ENCODE peak calls at places on chromosome X, in five cellular contexts. C, R, Z, X and L are unnamed samples. For H3K27me3 and H3K36me3, the result is how much of the 10 kb centered on the place peaks cover.

GRCh38 chrX:107857815-107858214 is 32.1 kb downstream of the MID2 start:
- DNase-seq in C (no peak), R (no peak), Z (no peak), X (no peak), L (no peak)

GRCh38 chrX:53831662-53832635 is 145.4 kb upstream of the HUWE1 start:
- DNase-seq in C (peak), R (peak), Z (peak), X (no peak), L (peak)

GRCh38 chrX:10513974-10514373 is 106.4 kb downstream of the MID1 start:
- DNase-seq in C (no peak), R (no peak), Z (no peak), X (no peak), L (no peak)

GRCh38 chrX:50211510-50211909 is 6.9 kb downstream of the CCNB3 start:
- DNase-seq in C (peak), R (peak), Z (peak), X (no peak), L (peak)

GRCh38 chrX:74419861-74420193 is 1.5 kb upstream of the SLC16A2 start:
- DNase-seq in C (no peak), R (no peak), Z (no peak), X (no peak), L (no peak)

GRCh38 chrX:14064632-14065432 is 35.1 kb upstream of the GEMIN8 start:
- DNase-seq in C (no peak), R (peak), Z (peak), X (no peak), L (no peak)

GRCh38 chrX:69032601-69033000 is 132.7 kb downstream of the PJA1 start:
- DNase-seq in C (no peak), R (peak), Z (no peak), X (peak), L (no peak)

GRCh38 chrX:47158131-47158530 is 13.1 kb downstream of the RBM10 start:
- DNase-seq in C (no peak), R (no peak), Z (no peak), X (no peak), L (peak)

GRCh38 chrX:107496786-107497185 is 47.3 kb downstream of the FRMPD3 start:
- DNase-seq in C (no peak), R (no peak), Z (no peak), X (no peak), L (no peak)

GRCh38 chrX:72255445-72255844 is 16.6 kb upstream of the ERCC6L start:
- DNase-seq in C (no peak), R (no peak), Z (no peak), X (no peak), L (peak)

GRCh38 chrX:123184199-123184857 is at the start of gene GRIA3:
- DNase-seq in C (no peak), R (no peak), Z (no peak), X (no peak), L (peak)

GRCh38 chrX:123959281-123960063 is 2.0 kb upstream of the STAG2 start:
- DNase-seq in C (no peak), R (no peak), Z (no peak), X (no peak), L (peak)

GRCh38 chrX:110244951-110245480 is 72.9 kb downstream of the AMMECR1 start:
- DNase-seq in C (no peak), R (peak), Z (no peak), X (no peak), L (peak)

GRCh38 chrX:22192419-22193086 is 80.2 kb upstream of the CBLL2 start:
- DNase-seq in C (peak), R (peak), Z (peak), X (peak), L (peak)

GRCh38 chrX:13432376-13432775 is 112.5 kb upstream of the ATXN3L start:
- DNase-seq in C (no peak), R (peak), Z (peak), X (peak), L (no peak)

GRCh38 chrX:9456250-9457074 is 8.4 kb upstream of the TBL1X start:
- DNase-seq in C (peak), R (no peak), Z (no peak), X (no peak), L (no peak)

GRCh38 chrX:13167444-13168207 is 123.2 kb upstream of the FAM9C start:
- DNase-seq in C (no peak), R (peak), Z (no peak), X (no peak), L (no peak)

GRCh38 chrX:115533485-115533884 is 27.5 kb upstream of the PLS3 start:
- DNase-seq in C (no peak), R (peak), Z (no peak), X (no peak), L (no peak)

GRCh38 chrX:41332408-41332987 is 1.5 kb upstream of the DDX3X start:
- DNase-seq in C (no peak), R (peak), Z (peak), X (no peak), L (no peak)

GRCh38 chrX:46912098-46912672 is at the start of gene JADE3:
- DNase-seq in C (no peak), R (peak), Z (peak), X (peak), L (peak)

GRCh38 chrX:140298946-140299345 is 205.9 kb downstream of the SOX3 start:
- DNase-seq in C (no peak), R (no peak), Z (no peak), X (no peak), L (no peak)

GRCh38 chrX:108198420-108198819 is 106.8 kb downstream of the ATG4A start:
- DNase-seq in C (no peak), R (no peak), Z (peak), X (no peak), L (no peak)

GRCh38 chrX:78665286-78665685 is 6.2 kb upstream of the RTL3 start:
- DNase-seq in C (no peak), R (no peak), Z (no peak), X (no peak), L (no peak)

GRCh38 chrX:68440940-68441339 is 7.6 kb upstream of the OPHN1 start:
- DNase-seq in C (no peak), R (peak), Z (peak), X (no peak), L (no peak)

GRCh38 chrX:41116948-41117347 is 31.7 kb downstream of the USP9X start:
- DNase-seq in C (peak), R (no peak), Z (no peak), X (no peak), L (no peak)

GRCh38 chrX:154738013-154738738 is 12.7 kb downstream of the GAB3 start:
- DNase-seq in C (no peak), R (peak), Z (peak), X (no peak), L (no peak)

GRCh38 chrX:72280210-72280882 is 3.3 kb upstream of the RPS4X start:
- DNase-seq in C (no peak), R (peak), Z (no peak), X (peak), L (no peak)

GRCh38 chrX:154002215-154002719 is 17.4 kb downstream of the IRAK1 start:
- DNase-seq in C (peak), R (peak), Z (no peak), X (peak), L (no peak)

GRCh38 chrX:154437971-154438893 is 1.3 kb downstream of the GDI1 start:
- DNase-seq in C (no peak), R (no peak), Z (no peak), X (no peak), L (no peak)

GRCh38 chrX:7068939-7069367 is 78.6 kb upstream of the STS start:
- DNase-seq in C (no peak), R (no peak), Z (peak), X (no peak), L (peak)

GRCh38 chrX:47637546-47638195 is 7.9 kb upstream of the CFP start:
- DNase-seq in C (peak), R (no peak), Z (no peak), X (no peak), L (peak)

GRCh38 chrX:73867144-73867543 is 304.1 kb downstream of the CHIC1 start:
- DNase-seq in C (no peak), R (no peak), Z (no peak), X (no peak), L (no peak)

GRCh38 chrX:31653395-31653794 is 581.6 kb upstream of the FTHL17 start:
- DNase-seq in C (no peak), R (no peak), Z (no peak), X (no peak), L (no peak)

DNA sequence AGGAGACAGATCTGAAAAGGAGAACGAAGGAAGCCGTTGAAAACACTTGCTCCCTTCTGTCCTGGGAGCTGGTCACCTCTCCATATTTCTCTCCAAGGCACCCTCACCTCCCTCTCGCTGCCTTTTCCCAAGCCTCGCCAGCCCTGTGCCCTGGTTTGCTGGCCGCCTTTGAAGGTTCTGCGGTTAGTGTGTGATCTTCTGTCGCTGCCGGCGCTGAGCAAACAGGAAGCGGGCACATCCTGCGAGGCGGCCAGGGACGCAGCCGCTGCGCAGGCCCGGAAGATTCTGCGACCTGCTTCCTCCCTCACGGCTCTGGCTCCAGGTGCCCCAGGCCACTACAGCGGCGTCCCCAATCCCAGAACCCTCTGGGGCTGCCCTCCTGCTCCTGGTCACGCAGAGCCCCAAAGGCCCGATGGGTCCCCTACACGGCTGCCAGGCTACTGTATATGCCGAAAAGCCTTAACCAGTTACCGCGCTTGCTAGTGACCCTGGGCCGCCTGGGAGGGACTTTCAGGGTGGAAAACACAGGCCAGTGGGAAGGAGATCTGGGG is 2.5 kb upstream of the SASH3 start:
- DNase-seq in C (peak), R (no peak), Z (no peak), X (no peak), L (peak)
- H3K4me3 ChIP-seq in C (no peak), R (no peak), Z (no peak), X (no peak), L (no peak)

DNA sequence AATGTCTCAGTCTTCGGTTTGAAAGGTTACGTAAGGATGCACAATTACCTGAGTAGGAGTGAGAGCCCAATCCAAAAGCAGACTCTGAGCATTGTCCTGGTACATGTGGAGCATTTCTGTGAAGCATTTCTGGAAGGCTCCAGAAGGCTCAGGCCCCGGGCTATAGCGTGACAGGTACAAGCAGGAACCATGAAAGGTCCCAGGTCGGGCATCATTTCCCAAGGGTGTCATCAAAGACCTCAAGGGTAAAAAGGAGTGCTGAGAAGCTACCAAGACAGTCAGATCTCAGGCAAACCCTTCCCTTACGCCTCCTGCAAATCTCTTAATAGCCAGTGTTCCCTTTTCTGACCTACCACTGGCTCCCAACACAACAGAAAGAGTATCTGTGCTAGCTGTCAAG is 30.8 kb downstream of the GPC4 start:
- DNase-seq in C (no peak), R (no peak), Z (no peak), X (no peak), L (no peak)
- H3K27me3 ChIP-seq in C (under half), R (under half), Z (under half), X (under half), L (under half)

DNA sequence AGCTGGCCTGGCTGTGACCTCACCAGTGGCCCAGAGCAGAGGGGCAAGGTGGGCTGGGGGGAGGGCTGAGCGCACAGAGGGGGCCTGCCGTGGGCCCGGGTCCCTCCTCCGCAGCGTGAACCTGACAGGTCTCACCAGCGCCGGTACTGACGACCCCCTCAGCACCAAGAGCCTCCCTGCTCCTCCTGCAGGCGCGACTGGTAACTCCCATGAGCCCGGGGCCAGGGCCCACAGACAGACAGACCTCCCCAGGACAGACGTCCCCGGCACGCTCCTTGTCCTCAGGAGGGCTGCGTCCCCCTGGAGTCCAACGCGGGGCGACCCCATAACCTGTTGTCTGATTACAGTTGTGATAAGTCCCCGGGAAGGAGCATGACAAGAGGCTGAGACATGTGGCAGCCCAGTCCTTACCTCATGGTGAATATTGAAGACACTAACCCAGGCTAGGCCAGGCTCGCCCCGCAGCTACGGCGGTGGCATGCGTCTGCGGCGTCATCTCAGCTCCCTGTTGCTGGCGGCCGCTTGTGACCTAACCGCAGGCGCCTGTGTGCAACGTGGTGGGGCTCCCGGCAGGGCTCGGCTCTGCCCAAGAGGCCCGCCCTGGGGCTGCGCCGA is 8.5 kb downstream of the AKAP17A start:
- DNase-seq in C (no peak), R (no peak), Z (no peak), X (no peak), L (peak)
- H3K36me3 ChIP-seq in C (half or more), R (half or more), Z (half or more), X (under half), L (under half)

GRCh38 chrX:120286733-120287512 is 24.3 kb downstream of the TMEM255A start:
- DNase-seq in C (no peak), R (no peak), Z (no peak), X (no peak), L (no peak)
- H3K4me3 ChIP-seq in C (no peak), R (no peak), Z (no peak), X (no peak), L (no peak)